ENCODE peak calls at places on chromosomes 12 and 14, in seven cellular contexts. Z, J, I, D, B, Y and P are unnamed samples.
A peak's percentile ranks its signal among the peaks of the same experiment; 100 is the strongest.

GRCh38 chr12:30694412-30694955 is 1.2 kb downstream of the IPO8 start:
- DNase-seq in Z (no peak), J (no peak), I (no peak), D (no peak), B (peak; percentile 55), Y (no peak), P (no peak)

GRCh38 chr12:7114851-7115250 is 5.8 kb upstream of the C1RL start:
- DNase-seq in Z (no peak), J (no peak), I (no peak), D (no peak), B (no peak), Y (no peak), P (no peak)

GRCh38 chr12:89494411-89495231 is 30.0 kb downstream of the GALNT4 start:
- DNase-seq in Z (no peak), J (no peak), I (no peak), D (no peak), B (no peak), Y (no peak), P (no peak)

GRCh38 chr14:39673141-39674133 is 241.2 kb upstream of the FBXO33 start:
- DNase-seq in Z (no peak), J (no peak), I (no peak), D (no peak), B (peak; percentile 58), Y (no peak), P (peak; percentile 16)

GRCh38 chr12:53667080-53667479 is 8.8 kb downstream of the ATP5MC2 start:
- DNase-seq in Z (no peak), J (no peak), I (no peak), D (no peak), B (no peak), Y (no peak), P (no peak)

GRCh38 chr12:52235822-52236291 is 2.8 kb downstream of the KRT7 start:
- DNase-seq in Z (no peak), J (no peak), I (peak; percentile 9), D (peak; percentile 81), B (no peak), Y (no peak), P (no peak)

GRCh38 chr14:90454041-90455000 is 57.5 kb downstream of the CALM1 start:
- DNase-seq in Z (peak; percentile 57), J (peak; percentile 49), I (peak; percentile 95), D (peak; percentile 82), B (peak; percentile 99), Y (peak; percentile 75), P (peak; percentile 81)

GRCh38 chr12:128771681-128772080 is 52.1 kb downstream of the SLC15A4 start:
- DNase-seq in Z (no peak), J (no peak), I (no peak), D (no peak), B (no peak), Y (no peak), P (no peak)

GRCh38 chr12:85836716-85837100 is 499 bp upstream of the RASSF9 start:
- DNase-seq in Z (no peak), J (no peak), I (no peak), D (no peak), B (peak; percentile 68), Y (no peak), P (no peak)
- H3K4me3 ChIP-seq in Z (no peak overlapping the region), J (peak overlapping the region; percentile 67), I (no peak overlapping the region), D (peak overlapping the region; percentile 44), B (no peak overlapping the region), Y (no peak overlapping the region), P (no peak overlapping the region)

GRCh38 chr12:65292241-65292640 is 13.8 kb downstream of the MSRB3 start:
- DNase-seq in Z (no peak), J (no peak), I (no peak), D (no peak), B (no peak), Y (no peak), P (no peak)
- TF ChIP-seq CTCF in Z (no peak), J (no peak), I (no peak), D (no peak), B (no peak), Y (no peak), P (no peak)

DNA sequence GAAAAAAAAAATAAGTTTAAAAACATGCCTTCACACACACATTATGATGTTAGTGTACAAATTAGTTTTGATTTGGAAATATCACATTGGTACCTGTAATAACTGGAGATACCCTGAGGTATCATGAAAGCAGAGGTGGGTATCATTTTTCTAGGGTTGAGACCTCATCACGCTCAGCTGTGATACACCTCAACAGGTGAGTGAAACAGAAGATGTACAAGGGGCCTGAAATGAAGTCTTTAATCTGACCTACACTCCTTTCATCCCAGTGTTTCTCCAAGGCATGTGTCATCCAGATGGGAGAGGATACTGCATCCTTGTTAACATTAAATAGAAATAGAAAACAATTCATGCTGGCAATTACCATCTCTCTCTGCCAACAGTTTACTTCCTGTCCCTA is 7.4 kb downstream of the BMP4 start:
- DNase-seq in Z (no peak), J (no peak), I (no peak), D (no peak), B (no peak), Y (no peak), P (no peak)
- H3K4me3 ChIP-seq in Z (no peak overlapping the region), J (no peak overlapping the region), I (no peak overlapping the region), D (no peak overlapping the region), B (no peak overlapping the region), Y (no peak overlapping the region), P (no peak overlapping the region)

GRCh38 chr14:45284802-45285201 is 31.8 kb upstream of the MIS18BP1 start:
- DNase-seq in Z (peak; percentile 7), J (no peak), I (no peak), D (no peak), B (no peak), Y (no peak), P (no peak)
- TF ChIP-seq CTCF in Z (peak; percentile 37), J (no peak), I (no peak), D (no peak), B (peak; percentile 52), Y (no peak), P (peak; percentile 21)

GRCh38 chr14:28142400-28143015 is 624.1 kb upstream of the FOXG1 start:
- DNase-seq in Z (no peak), J (no peak), I (peak; percentile 38), D (no peak), B (no peak), Y (peak; percentile 0), P (peak; percentile 55)
- H3K4me3 ChIP-seq in Z (no peak overlapping the region), J (no peak overlapping the region), I (no peak overlapping the region), D (no peak overlapping the region), B (no peak overlapping the region), Y (no peak overlapping the region), P (no peak overlapping the region)

DNA sequence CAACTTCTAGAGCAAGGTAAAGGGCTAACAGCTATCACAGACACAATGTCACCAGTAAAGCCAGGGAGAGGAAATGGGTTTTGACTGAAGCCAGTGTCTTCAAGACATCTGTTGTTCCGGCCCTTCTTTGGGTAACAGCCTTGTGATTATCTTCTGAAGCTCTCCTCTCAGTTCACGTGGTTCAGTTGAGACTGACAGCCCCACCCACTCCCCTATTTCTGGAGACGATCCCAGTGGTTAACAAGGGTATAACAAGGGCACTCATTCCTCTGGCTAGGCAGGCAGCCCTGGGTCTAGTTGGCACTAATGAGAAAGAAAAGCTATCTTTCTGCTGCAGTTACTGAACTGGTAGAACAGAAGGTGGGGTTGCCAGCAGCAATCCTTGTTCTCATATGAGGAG is 6.9 kb downstream of the GNPTAB start:
- DNase-seq in Z (peak; percentile 33), J (no peak), I (peak; percentile 71), D (peak; percentile 32), B (peak; percentile 88), Y (peak; percentile 58), P (peak; percentile 20)
- TF ChIP-seq CTCF in Z (peak; percentile 47), J (peak; percentile 19), I (peak; percentile 27), D (no peak), B (peak; percentile 58), Y (peak; percentile 11), P (no peak)

GRCh38 chr12:19220861-19221466 is 91.4 kb downstream of the PLEKHA5 start:
- DNase-seq in Z (no peak), J (no peak), I (no peak), D (no peak), B (no peak), Y (peak; percentile 77), P (peak; percentile 72)
- H3K4me3 ChIP-seq in Z (no peak overlapping the region), J (no peak overlapping the region), I (no peak overlapping the region), D (no peak overlapping the region), B (no peak overlapping the region), Y (no peak overlapping the region), P (no peak overlapping the region)

DNA sequence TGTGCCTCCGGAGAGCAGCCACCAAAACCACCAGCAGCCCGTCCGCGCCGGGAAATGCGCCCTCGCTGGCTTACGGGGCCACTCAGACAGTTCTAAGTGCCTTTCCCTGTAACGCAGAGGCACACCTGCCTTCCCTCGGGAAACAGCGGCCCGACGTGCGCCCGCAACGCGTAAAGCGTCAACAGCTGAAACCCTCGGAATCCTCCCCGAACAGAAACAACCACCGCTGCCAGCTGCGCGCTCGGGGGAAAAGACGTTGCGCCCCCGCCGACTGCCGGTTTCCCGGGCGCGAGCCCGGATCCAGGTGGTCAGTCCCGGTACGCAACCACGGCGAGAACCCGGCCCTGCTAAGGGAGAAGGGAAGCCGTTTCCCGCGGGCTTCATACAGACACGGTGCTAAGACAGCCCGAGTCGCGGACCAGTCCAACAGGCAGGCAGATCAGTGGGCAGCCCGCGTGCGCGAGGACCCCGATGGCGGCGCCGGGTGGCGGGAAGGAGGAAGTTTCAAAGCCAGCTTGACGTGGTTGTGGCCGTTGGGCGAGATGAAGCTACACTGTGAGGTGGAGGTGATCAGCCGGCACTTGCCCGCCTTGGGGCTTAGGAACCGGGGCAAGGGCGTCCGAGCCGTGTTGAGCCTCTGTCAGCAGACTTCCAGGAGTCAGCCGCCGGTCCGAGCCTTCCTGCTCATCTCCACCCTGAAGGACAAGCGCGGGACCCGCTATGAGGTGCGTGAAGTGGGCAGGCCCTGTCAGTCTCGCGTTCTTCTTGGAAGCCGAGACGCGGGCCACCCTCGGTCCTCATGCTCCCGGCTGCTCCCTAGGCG is at the start of gene LRR1:
- DNase-seq in Z (peak; percentile 69), J (peak; percentile 41), I (peak; percentile 88), D (peak; percentile 88), B (peak; percentile 95), Y (peak; percentile 82), P (peak; percentile 81)
- TF ChIP-seq CTCF in Z (no peak), J (no peak), I (no peak), D (no peak), B (no peak), Y (no peak), P (no peak)

GRCh38 chr14:96481731-96482314 is 20.4 kb upstream of the PAPOLA start:
- DNase-seq in Z (no peak), J (no peak), I (no peak), D (no peak), B (no peak), Y (no peak), P (no peak)

GRCh38 chr14:96482986-96483385 is 19.2 kb upstream of the PAPOLA start:
- DNase-seq in Z (no peak), J (no peak), I (peak; percentile 16), D (no peak), B (no peak), Y (no peak), P (no peak)

GRCh38 chr14:96478119-96478518 is 24.1 kb upstream of the PAPOLA start:
- DNase-seq in Z (no peak), J (no peak), I (no peak), D (no peak), B (no peak), Y (no peak), P (no peak)

GRCh38 chr14:96484391-96484790 is 17.8 kb upstream of the PAPOLA start:
- DNase-seq in Z (no peak), J (no peak), I (no peak), D (no peak), B (no peak), Y (no peak), P (no peak)

GRCh38 chr14:96479435-96480146 is 22.6 kb upstream of the PAPOLA start:
- DNase-seq in Z (no peak), J (no peak), I (no peak), D (no peak), B (no peak), Y (peak; percentile 37), P (peak; percentile 42)
- H3K4me3 ChIP-seq in Z (no peak overlapping the region), J (no peak overlapping the region), I (no peak overlapping the region), D (no peak overlapping the region), B (no peak overlapping the region), Y (no peak overlapping the region), P (no peak overlapping the region)